ENCODE peak calls at places on chromosomes 4 and X, in eight cellular contexts. One of them, this sample, is unnamed.

GRCh38 chr4:123904882-123905281 is 508.3 kb downstream of the SPRY1 start:
- DNase-seq in B cell: no peak
- DNase-seq in epithelial cell of esophagus: no peak
- DNase-seq in GM20000: no peak
- DNase-seq in suprapubic skin: no peak
- DNase-seq in Peyer's patch: no peak
- DNase-seq in HFFc6: no peak
- DNase-seq in OCI-LY7: no peak
- DNase-seq in this sample: no peak

GRCh38 chr4:42282081-42282901 is 115.0 kb upstream of the SHISA3 start:
- DNase-seq in B cell: peak; percentile 47
- DNase-seq in epithelial cell of esophagus: peak; percentile 73
- DNase-seq in GM20000: peak; percentile 74
- DNase-seq in suprapubic skin: no peak
- DNase-seq in Peyer's patch: no peak
- DNase-seq in HFFc6: peak; percentile 40
- DNase-seq in OCI-LY7: peak; percentile 82
- DNase-seq in this sample: peak; percentile 15

GRCh38 chrX:148905376-148905775 is 405.0 kb downstream of the AFF2 start:
- DNase-seq in B cell: no peak
- DNase-seq in epithelial cell of esophagus: no peak
- DNase-seq in GM20000: no peak
- DNase-seq in suprapubic skin: no peak
- DNase-seq in Peyer's patch: no peak
- DNase-seq in HFFc6: no peak
- DNase-seq in OCI-LY7: no peak
- DNase-seq in this sample: no peak

GRCh38 chr4:148634476-148634875 is 192.3 kb upstream of the NR3C2 start:
- DNase-seq in B cell: no peak
- DNase-seq in epithelial cell of esophagus: peak; percentile 55
- DNase-seq in GM20000: no peak
- DNase-seq in suprapubic skin: no peak
- DNase-seq in Peyer's patch: no peak
- DNase-seq in HFFc6: no peak
- DNase-seq in OCI-LY7: no peak
- DNase-seq in this sample: no peak

GRCh38 chr4:170198742-170199141 is 109.0 kb upstream of the AADAT start:
- DNase-seq in B cell: no peak
- DNase-seq in epithelial cell of esophagus: peak; percentile 50
- DNase-seq in GM20000: no peak
- DNase-seq in suprapubic skin: no peak
- DNase-seq in Peyer's patch: no peak
- DNase-seq in HFFc6: peak; percentile 10
- DNase-seq in OCI-LY7: no peak
- DNase-seq in this sample: no peak

GRCh38 chrX:136646602-136647239 is 1.2 kb upstream of the CD40LG start:
- DNase-seq in B cell: no peak
- DNase-seq in epithelial cell of esophagus: no peak
- DNase-seq in GM20000: no peak
- DNase-seq in suprapubic skin: no peak
- DNase-seq in Peyer's patch: no peak
- DNase-seq in HFFc6: no peak
- DNase-seq in OCI-LY7: peak; percentile 19
- DNase-seq in this sample: no peak

GRCh38 chr4:68271851-68272756 is 26.6 kb upstream of the TMPRSS11B start:
- DNase-seq in B cell: peak; percentile 30
- DNase-seq in epithelial cell of esophagus: peak; percentile 66
- DNase-seq in GM20000: peak; percentile 43
- DNase-seq in suprapubic skin: no peak
- DNase-seq in Peyer's patch: no peak
- DNase-seq in HFFc6: peak; percentile 73
- DNase-seq in OCI-LY7: peak; percentile 42
- DNase-seq in this sample: peak; percentile 22

GRCh38 chr4:180057198-180057821 is 2185.9 kb upstream of the TENM3 start:
- DNase-seq in B cell: no peak
- DNase-seq in epithelial cell of esophagus: no peak
- DNase-seq in GM20000: peak; percentile 10
- DNase-seq in suprapubic skin: no peak
- DNase-seq in Peyer's patch: no peak
- DNase-seq in HFFc6: no peak
- DNase-seq in OCI-LY7: no peak
- DNase-seq in this sample: no peak

GRCh38 chrX:98627645-98628044 is 1743.9 kb downstream of the RPA4 start:
- DNase-seq in B cell: no peak
- DNase-seq in epithelial cell of esophagus: no peak
- DNase-seq in GM20000: no peak
- DNase-seq in suprapubic skin: no peak
- DNase-seq in Peyer's patch: no peak
- DNase-seq in HFFc6: no peak
- DNase-seq in OCI-LY7: no peak
- DNase-seq in this sample: no peak

GRCh38 chr4:114599231-114600065 is 841 bp downstream of the UGT8 start:
- DNase-seq in B cell: no peak
- DNase-seq in epithelial cell of esophagus: no peak
- DNase-seq in GM20000: peak; percentile 15
- DNase-seq in suprapubic skin: no peak
- DNase-seq in Peyer's patch: peak; percentile 73
- DNase-seq in HFFc6: no peak
- DNase-seq in OCI-LY7: peak; percentile 51
- DNase-seq in this sample: no peak

GRCh38 chrX:119643696-119644095 is 37.5 kb upstream of the NKRF start:
- DNase-seq in B cell: no peak
- DNase-seq in epithelial cell of esophagus: no peak
- DNase-seq in GM20000: no peak
- DNase-seq in suprapubic skin: no peak
- DNase-seq in Peyer's patch: no peak
- DNase-seq in HFFc6: no peak
- DNase-seq in OCI-LY7: no peak
- DNase-seq in this sample: no peak

GRCh38 chr4:25677157-25677556 is 21.5 kb downstream of the SLC34A2 start:
- DNase-seq in B cell: no peak
- DNase-seq in epithelial cell of esophagus: no peak
- DNase-seq in GM20000: no peak
- DNase-seq in suprapubic skin: no peak
- DNase-seq in Peyer's patch: peak; percentile 61
- DNase-seq in HFFc6: no peak
- DNase-seq in OCI-LY7: no peak
- DNase-seq in this sample: no peak
- TF ChIP-seq CTCF in B cell: no peak
- TF ChIP-seq CTCF in epithelial cell of esophagus: no peak
- TF ChIP-seq CTCF in GM20000: no peak
- TF ChIP-seq CTCF in suprapubic skin: no peak
- TF ChIP-seq CTCF in Peyer's patch: no peak
- TF ChIP-seq CTCF in HFFc6: no peak
- TF ChIP-seq CTCF in OCI-LY7: no peak
- TF ChIP-seq CTCF in this sample: no peak

GRCh38 chr4:26319467-26320158 is 1.2 kb upstream of the RBPJ start:
- DNase-seq in B cell: peak; percentile 90
- DNase-seq in epithelial cell of esophagus: peak; percentile 100
- DNase-seq in GM20000: peak; percentile 96
- DNase-seq in suprapubic skin: peak; percentile 98
- DNase-seq in Peyer's patch: peak; percentile 98
- DNase-seq in HFFc6: peak; percentile 100
- DNase-seq in OCI-LY7: peak; percentile 99
- DNase-seq in this sample: peak; percentile 99
- TF ChIP-seq CTCF in B cell: no peak
- TF ChIP-seq CTCF in epithelial cell of esophagus: no peak
- TF ChIP-seq CTCF in GM20000: no peak
- TF ChIP-seq CTCF in suprapubic skin: no peak
- TF ChIP-seq CTCF in Peyer's patch: no peak
- TF ChIP-seq CTCF in HFFc6: no peak
- TF ChIP-seq CTCF in OCI-LY7: peak; percentile 28
- TF ChIP-seq CTCF in this sample: peak; percentile 14

DNA sequence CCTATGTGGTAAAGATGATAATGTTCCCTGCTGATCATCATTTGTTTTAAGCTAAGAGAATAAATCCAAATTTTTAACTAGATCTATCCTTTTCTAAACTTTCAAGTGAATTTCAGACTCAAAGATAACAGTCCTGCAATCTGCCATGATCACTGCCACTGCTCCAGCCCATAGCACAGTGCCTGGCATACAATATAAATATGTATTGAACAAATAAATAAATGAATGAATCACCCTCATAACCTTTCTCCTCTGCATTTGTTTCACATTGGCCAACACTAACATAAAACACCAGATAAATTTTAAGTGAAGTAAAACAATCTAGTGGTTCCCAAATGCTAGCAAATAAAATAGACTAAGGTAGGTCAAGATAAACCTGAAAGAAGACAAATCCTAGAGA is 439.0 kb downstream of the GPM6A start:
- DNase-seq in B cell: no peak
- DNase-seq in epithelial cell of esophagus: no peak
- DNase-seq in GM20000: no peak
- DNase-seq in suprapubic skin: no peak
- DNase-seq in Peyer's patch: no peak
- DNase-seq in HFFc6: no peak
- DNase-seq in OCI-LY7: no peak
- DNase-seq in this sample: no peak
- TF ChIP-seq CTCF in B cell: no peak
- TF ChIP-seq CTCF in epithelial cell of esophagus: no peak
- TF ChIP-seq CTCF in GM20000: no peak
- TF ChIP-seq CTCF in suprapubic skin: no peak
- TF ChIP-seq CTCF in Peyer's patch: no peak
- TF ChIP-seq CTCF in HFFc6: no peak
- TF ChIP-seq CTCF in OCI-LY7: no peak
- TF ChIP-seq CTCF in this sample: no peak

DNA sequence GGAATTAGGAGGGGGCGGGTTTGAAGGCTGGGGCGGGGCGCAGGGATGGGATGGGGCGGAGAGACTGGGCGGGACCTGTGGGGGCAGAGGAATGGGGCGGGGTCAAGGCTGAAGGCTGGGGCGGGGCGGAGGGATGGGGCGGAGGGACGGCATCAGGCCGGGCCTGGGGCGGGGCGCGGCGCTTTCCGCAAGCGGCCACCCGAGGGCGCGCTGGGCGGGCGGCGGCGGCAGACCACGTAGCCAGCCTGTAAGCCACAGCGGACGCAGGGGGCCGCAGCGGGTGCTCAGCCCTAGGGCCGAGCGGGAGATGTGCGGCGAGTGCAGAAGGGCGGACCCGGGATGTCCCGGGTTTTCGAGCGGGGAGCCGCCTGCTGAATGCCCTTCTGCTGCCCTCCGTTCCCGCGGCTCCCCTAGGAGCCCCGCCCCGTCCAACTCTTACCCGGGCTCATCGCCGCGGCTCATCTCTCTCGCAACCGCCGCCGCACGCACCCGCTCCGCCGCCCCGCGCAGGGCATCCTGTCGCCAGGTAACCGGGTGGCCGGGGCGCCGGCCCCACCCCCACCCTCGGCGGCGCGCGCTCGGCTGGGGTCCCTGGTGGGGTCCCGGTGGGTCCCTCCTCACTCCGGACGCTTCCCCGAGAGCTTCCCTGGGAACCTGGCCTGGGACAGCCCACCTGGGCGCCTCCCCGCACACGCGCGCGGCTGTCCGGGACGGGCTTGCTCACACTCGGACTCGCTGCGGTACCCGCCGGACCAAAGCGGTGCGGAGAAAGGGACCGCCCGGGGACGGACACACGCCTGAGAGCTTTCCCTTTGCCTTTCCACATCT is at the start of gene CCDC110:
- DNase-seq in B cell: peak; percentile 97
- DNase-seq in epithelial cell of esophagus: peak; percentile 99
- DNase-seq in GM20000: peak; percentile 100
- DNase-seq in suprapubic skin: peak; percentile 98
- DNase-seq in Peyer's patch: peak; percentile 95
- DNase-seq in HFFc6: peak; percentile 86
- DNase-seq in OCI-LY7: peak; percentile 94
- DNase-seq in this sample: peak; percentile 89
- TF ChIP-seq CTCF in B cell: peak; percentile 76
- TF ChIP-seq CTCF in epithelial cell of esophagus: no peak
- TF ChIP-seq CTCF in GM20000: peak; percentile 69
- TF ChIP-seq CTCF in suprapubic skin: peak; percentile 94
- TF ChIP-seq CTCF in Peyer's patch: peak; percentile 24
- TF ChIP-seq CTCF in HFFc6: peak; percentile 80
- TF ChIP-seq CTCF in OCI-LY7: peak; percentile 65
- TF ChIP-seq CTCF in this sample: peak; percentile 35

GRCh38 chrX:130091976-130092522 is 18.2 kb downstream of the ELF4 start:
- DNase-seq in B cell: peak; percentile 87
- DNase-seq in epithelial cell of esophagus: no peak
- DNase-seq in GM20000: peak; percentile 83
- DNase-seq in suprapubic skin: no peak
- DNase-seq in Peyer's patch: peak; percentile 69
- DNase-seq in HFFc6: no peak
- DNase-seq in OCI-LY7: peak; percentile 88
- DNase-seq in this sample: no peak
- TF ChIP-seq CTCF in B cell: peak; percentile 14
- TF ChIP-seq CTCF in epithelial cell of esophagus: no peak
- TF ChIP-seq CTCF in GM20000: no peak
- TF ChIP-seq CTCF in suprapubic skin: no peak
- TF ChIP-seq CTCF in Peyer's patch: no peak
- TF ChIP-seq CTCF in HFFc6: no peak
- TF ChIP-seq CTCF in OCI-LY7: peak; percentile 54
- TF ChIP-seq CTCF in this sample: no peak

DNA sequence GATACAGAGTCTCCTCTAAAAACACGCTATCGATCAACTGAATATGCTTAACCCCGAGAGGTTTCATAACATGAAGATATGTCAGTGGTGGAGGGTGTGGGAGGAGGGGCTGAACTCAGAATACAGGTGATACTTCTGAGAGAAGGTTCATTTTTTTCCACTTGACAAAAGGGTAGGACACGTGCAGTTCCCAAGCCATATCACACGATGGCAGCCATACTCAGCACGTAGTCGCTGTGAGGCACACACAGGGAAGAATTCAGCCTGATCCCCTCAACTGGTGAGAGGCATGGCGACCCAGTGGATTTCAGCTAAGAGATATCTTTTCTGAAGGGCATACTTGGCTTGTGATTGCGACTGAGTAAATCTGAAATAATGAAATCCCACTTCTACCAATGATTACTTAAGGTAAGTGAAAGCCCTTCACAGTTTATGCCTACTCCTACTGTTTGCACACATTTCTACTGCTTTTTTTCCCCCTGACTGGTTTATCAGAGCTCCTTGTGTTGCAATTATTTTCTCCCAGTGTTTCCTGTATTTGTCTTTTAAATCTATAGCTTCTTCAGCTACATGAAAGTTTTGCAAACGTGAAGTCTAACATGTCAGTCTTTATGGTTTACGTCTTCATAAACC is 133.1 kb downstream of the CORIN start:
- DNase-seq in B cell: no peak
- DNase-seq in epithelial cell of esophagus: peak; percentile 53
- DNase-seq in GM20000: peak; percentile 9
- DNase-seq in suprapubic skin: no peak
- DNase-seq in Peyer's patch: no peak
- DNase-seq in HFFc6: peak; percentile 6
- DNase-seq in OCI-LY7: peak; percentile 46
- DNase-seq in this sample: no peak
- TF ChIP-seq CTCF in B cell: no peak
- TF ChIP-seq CTCF in epithelial cell of esophagus: peak; percentile 74
- TF ChIP-seq CTCF in GM20000: peak; percentile 7
- TF ChIP-seq CTCF in suprapubic skin: no peak
- TF ChIP-seq CTCF in Peyer's patch: no peak
- TF ChIP-seq CTCF in HFFc6: peak; percentile 64
- TF ChIP-seq CTCF in OCI-LY7: peak; percentile 66
- TF ChIP-seq CTCF in this sample: peak; percentile 36

GRCh38 chr4:102547973-102548372 is 46.8 kb downstream of the NFKB1 start:
- DNase-seq in B cell: no peak
- DNase-seq in epithelial cell of esophagus: no peak
- DNase-seq in GM20000: no peak
- DNase-seq in suprapubic skin: no peak
- DNase-seq in Peyer's patch: no peak
- DNase-seq in HFFc6: no peak
- DNase-seq in OCI-LY7: no peak
- DNase-seq in this sample: no peak
- TF ChIP-seq CTCF in B cell: no peak
- TF ChIP-seq CTCF in epithelial cell of esophagus: no peak
- TF ChIP-seq CTCF in GM20000: no peak
- TF ChIP-seq CTCF in suprapubic skin: no peak
- TF ChIP-seq CTCF in Peyer's patch: no peak
- TF ChIP-seq CTCF in HFFc6: no peak
- TF ChIP-seq CTCF in OCI-LY7: no peak
- TF ChIP-seq CTCF in this sample: no peak